ENCODE peak calls at places on chromosomes 5 and 9, in seven cellular contexts. G, M, B, F, U, R and J are unnamed samples.

GRCh38 chr9:70902705-70903131 is 218.7 kb downstream of the TRPM3 start:
- DNase-seq in G (no peak), M (no peak), B (no peak), F (no peak), U (no peak), R (no peak), J (no peak)

GRCh38 chr9:94002316-94003140 is 47.4 kb upstream of the BARX1 start:
- DNase-seq in G (no peak), M (no peak), B (peak; percentile 71), F (no peak), U (no peak), R (no peak), J (peak; percentile 49)

GRCh38 chr5:151023047-151023615 is 2.7 kb downstream of the GPX3 start:
- DNase-seq in G (no peak), M (no peak), B (no peak), F (no peak), U (peak; percentile 71), R (peak; percentile 84), J (no peak)

GRCh38 chr5:66655395-66656324 is 59.5 kb downstream of the MAST4 start:
- DNase-seq in G (no peak), M (no peak), B (no peak), F (no peak), U (no peak), R (no peak), J (no peak)

GRCh38 chr9:116643691-116644090 is 43.4 kb upstream of the TRIM32 start:
- DNase-seq in G (no peak), M (no peak), B (no peak), F (no peak), U (no peak), R (no peak), J (no peak)

GRCh38 chr5:121873409-121873808 is 21.7 kb downstream of the FTMT start:
- DNase-seq in G (no peak), M (no peak), B (no peak), F (no peak), U (no peak), R (no peak), J (no peak)

GRCh38 chr9:21527579-21527978 is 45.5 kb upstream of the IFNE start:
- DNase-seq in G (no peak), M (no peak), B (no peak), F (no peak), U (no peak), R (no peak), J (no peak)

GRCh38 chr5:89241186-89241585 is 358.2 kb upstream of the MEF2C start:
- DNase-seq in G (no peak), M (no peak), B (no peak), F (no peak), U (no peak), R (no peak), J (no peak)

GRCh38 chr9:29873579-29873978 is 2300.3 kb upstream of the C9orf72 start:
- DNase-seq in G (no peak), M (no peak), B (no peak), F (no peak), U (no peak), R (no peak), J (no peak)

GRCh38 chr9:19510907-19511306 is 102.1 kb downstream of the ACER2 start:
- DNase-seq in G (no peak), M (no peak), B (no peak), F (no peak), U (no peak), R (no peak), J (no peak)

GRCh38 chr5:74384851-74385250 is 255.7 kb downstream of the ENC1 start:
- DNase-seq in G (no peak), M (no peak), B (no peak), F (no peak), U (no peak), R (no peak), J (peak; percentile 36)

GRCh38 chr5:135183464-135183863 is 149.4 kb upstream of the PITX1 start:
- DNase-seq in G (no peak), M (no peak), B (no peak), F (no peak), U (no peak), R (no peak), J (no peak)

GRCh38 chr9:126438757-126439401 is 112.2 kb downstream of the MVB12B start:
- DNase-seq in G (no peak), M (peak; percentile 55), B (no peak), F (no peak), U (no peak), R (no peak), J (no peak)

GRCh38 chr5:139745121-139745799 is 50.3 kb upstream of the PSD2 start:
- DNase-seq in G (no peak), M (peak; percentile 93), B (peak; percentile 52), F (no peak), U (peak; percentile 52), R (no peak), J (no peak)

GRCh38 chr9:86829496-86830046 is 117.7 kb downstream of the GAS1 start:
- DNase-seq in G (no peak), M (no peak), B (no peak), F (no peak), U (no peak), R (no peak), J (no peak)

GRCh38 chr9:137441289-137441934 is at the start of gene ENTPD8:
- DNase-seq in G (no peak), M (no peak), B (peak; percentile 62), F (peak; percentile 83), U (no peak), R (peak; percentile 94), J (peak; percentile 62)

GRCh38 chr9:122192914-122193525 is 33.3 kb downstream of the MORN5 start:
- DNase-seq in G (no peak), M (no peak), B (no peak), F (no peak), U (no peak), R (no peak), J (no peak)

GRCh38 chr9:73011956-73012355 is 59.1 kb upstream of the ALDH1A1 start:
- DNase-seq in G (no peak), M (no peak), B (no peak), F (no peak), U (no peak), R (no peak), J (no peak)

GRCh38 chr5:170135796-170136490 is 30.2 kb downstream of the FOXI1 start:
- DNase-seq in G (no peak), M (no peak), B (no peak), F (no peak), U (no peak), R (no peak), J (no peak)

GRCh38 chr5:55903121-55903701 is 52.1 kb downstream of the IL31RA start:
- DNase-seq in G (peak; percentile 42), M (no peak), B (no peak), F (no peak), U (no peak), R (no peak), J (no peak)

GRCh38 chr9:82563094-82563493 is 499.8 kb downstream of the RASEF start:
- DNase-seq in G (no peak), M (no peak), B (no peak), F (no peak), U (no peak), R (no peak), J (no peak)

GRCh38 chr5:24363789-24364534 is 280.8 kb downstream of the CDH10 start:
- DNase-seq in G (no peak), M (no peak), B (no peak), F (no peak), U (no peak), R (no peak), J (no peak)

GRCh38 chr9:33014665-33015014 is 10.4 kb upstream of the DNAJA1 start:
- DNase-seq in G (no peak), M (no peak), B (no peak), F (no peak), U (no peak), R (no peak), J (no peak)

GRCh38 chr5:66796306-66797292 is 200.4 kb downstream of the MAST4 start:
- DNase-seq in G (no peak), M (no peak), B (no peak), F (no peak), U (no peak), R (no peak), J (no peak)

GRCh38 chr5:1877434-1878049 is 5.2 kb downstream of the IRX4 start:
- DNase-seq in G (no peak), M (no peak), B (no peak), F (no peak), U (no peak), R (no peak), J (no peak)

GRCh38 chr5:90802695-90803317 is 244.2 kb downstream of the ADGRV1 start:
- DNase-seq in G (no peak), M (no peak), B (peak; percentile 57), F (no peak), U (no peak), R (no peak), J (peak; percentile 41)

GRCh38 chr5:179568731-179569130 is 18.4 kb downstream of the RUFY1 start:
- DNase-seq in G (no peak), M (peak; percentile 28), B (no peak), F (no peak), U (no peak), R (no peak), J (no peak)

GRCh38 chr5:129400395-129400983 is 59.6 kb upstream of the ADAMTS19 start:
- DNase-seq in G (no peak), M (no peak), B (no peak), F (no peak), U (no peak), R (no peak), J (no peak)

GRCh38 chr9:109224751-109225150 is 57.7 kb upstream of the FRRS1L start:
- DNase-seq in G (no peak), M (no peak), B (no peak), F (no peak), U (no peak), R (no peak), J (no peak)

GRCh38 chr5:135833961-135834638 is 363 bp upstream of the SLC25A48 start:
- DNase-seq in G (no peak), M (peak; percentile 81), B (no peak), F (no peak), U (no peak), R (no peak), J (no peak)

GRCh38 chr9:127491516-127491915 is 40.2 kb downstream of the LRSAM1 start:
- DNase-seq in G (no peak), M (no peak), B (no peak), F (no peak), U (no peak), R (no peak), J (no peak)

GRCh38 chr5:74641778-74642542 is 1.4 kb upstream of the ENC1 start:
- DNase-seq in G (no peak), M (no peak), B (peak; percentile 36), F (peak; percentile 70), U (peak; percentile 61), R (peak; percentile 69), J (peak; percentile 81)

GRCh38 chr9:87122947-87123685 is 175.8 kb upstream of the GAS1 start:
- DNase-seq in G (no peak), M (no peak), B (no peak), F (no peak), U (no peak), R (no peak), J (no peak)

GRCh38 chr9:116629700-116630099 is 57.4 kb upstream of the TRIM32 start:
- DNase-seq in G (no peak), M (no peak), B (no peak), F (no peak), U (no peak), R (no peak), J (no peak)

GRCh38 chr9:100104314-100104713 is 5.3 kb downstream of the INVS start:
- DNase-seq in G (no peak), M (no peak), B (no peak), F (no peak), U (no peak), R (no peak), J (no peak)

GRCh38 chr9:114235113-114235589 is 79.8 kb downstream of the COL27A1 start:
- DNase-seq in G (no peak), M (no peak), B (no peak), F (no peak), U (no peak), R (no peak), J (no peak)

GRCh38 chr9:3968891-3969290 is 331.0 kb downstream of the GLIS3 start:
- DNase-seq in G (no peak), M (no peak), B (no peak), F (no peak), U (no peak), R (no peak), J (no peak)